ENCODE peak calls at places on chromosomes 2 and 18, in seven cellular contexts. Q is anterior cingulate cortex, N is brain microvascular endothelial cell, A is BJ, Y is T-helper 1 cell, R is ELF-1, L is pancreas. G is an unnamed sample.

GRCh38 chr18:7017013-7017412 is 100.6 kb downstream of the LAMA1 start:
- DNase-seq in Q (no peak), N (no peak), A (no peak), Y (no peak), R (no peak), L (no peak), G (no peak)

GRCh38 chr2:234257859-234258561 is 207.5 kb downstream of the SPP2 start:
- DNase-seq in Q (no peak), N (peak; percentile 99), A (peak; percentile 89), Y (no peak), R (peak; percentile 80), L (no peak), G (peak; percentile 37)

GRCh38 chr2:218260742-218261423 is at the start of gene GPBAR1:
- DNase-seq in Q (no peak), N (no peak), A (no peak), Y (no peak), R (peak; percentile 71), L (no peak), G (peak; percentile 68)

GRCh38 chr2:168961450-168962229 is 60.5 kb downstream of the G6PC2 start:
- DNase-seq in Q (no peak), N (peak; percentile 81), A (peak; percentile 23), Y (peak; percentile 14), R (peak; percentile 70), L (no peak), G (peak; percentile 14)

GRCh38 chr2:241553512-241553830 is 5.1 kb upstream of the BOK start:
- DNase-seq in Q (no peak), N (no peak), A (no peak), Y (no peak), R (no peak), L (no peak), G (no peak)

GRCh38 chr2:144571770-144572169 is 51.9 kb upstream of the ZEB2 start:
- DNase-seq in Q (no peak), N (no peak), A (no peak), Y (no peak), R (no peak), L (no peak), G (no peak)

GRCh38 chr18:2547477-2548087 is 23.7 kb downstream of the METTL4 start:
- DNase-seq in Q (no peak), N (peak; percentile 14), A (no peak), Y (no peak), R (no peak), L (no peak), G (no peak)

GRCh38 chr2:7900593-7900992 is 781.3 kb upstream of the ID2 start:
- DNase-seq in Q (no peak), N (no peak), A (no peak), Y (no peak), R (no peak), L (no peak), G (no peak)

GRCh38 chr18:63107931-63108330 is 211.6 kb downstream of the BCL2 start:
- DNase-seq in Q (no peak), N (no peak), A (no peak), Y (no peak), R (no peak), L (no peak), G (no peak)

GRCh38 chr2:10941383-10941782 is 29.6 kb downstream of the KCNF1 start:
- DNase-seq in Q (no peak), N (no peak), A (no peak), Y (no peak), R (no peak), L (no peak), G (no peak)

GRCh38 chr2:151333083-151333482 is 24.3 kb upstream of the TNFAIP6 start:
- DNase-seq in Q (no peak), N (no peak), A (no peak), Y (no peak), R (no peak), L (no peak), G (no peak)

GRCh38 chr2:216713691-216714411 is 18.5 kb upstream of the IGFBP5 start:
- DNase-seq in Q (no peak), N (peak; percentile 83), A (peak; percentile 56), Y (no peak), R (no peak), L (no peak), G (no peak)

GRCh38 chr2:205011031-205011430 is 465.8 kb downstream of the PARD3B start:
- DNase-seq in Q (no peak), N (no peak), A (no peak), Y (no peak), R (no peak), L (no peak), G (no peak)

GRCh38 chr18:56648307-56648706 is 2.9 kb upstream of the WDR7 start:
- DNase-seq in Q (no peak), N (no peak), A (no peak), Y (no peak), R (no peak), L (no peak), G (no peak)

GRCh38 chr2:100791294-100791935 is 28.5 kb upstream of the NPAS2 start:
- DNase-seq in Q (no peak), N (no peak), A (no peak), Y (no peak), R (no peak), L (no peak), G (no peak)

GRCh38 chr2:238970553-238971081 is 122.7 kb downstream of the TWIST2 start:
- DNase-seq in Q (peak; percentile 22), N (peak; percentile 27), A (no peak), Y (peak; percentile 20), R (peak; percentile 85), L (peak; percentile 81), G (peak; percentile 80)

GRCh38 chr2:216316743-216317142 is 55.5 kb downstream of the MARCHF4 start:
- DNase-seq in Q (no peak), N (peak; percentile 73), A (no peak), Y (no peak), R (no peak), L (no peak), G (no peak)

GRCh38 chr2:8544786-8545631 is 136.8 kb upstream of the ID2 start:
- DNase-seq in Q (no peak), N (peak; percentile 65), A (peak; percentile 73), Y (peak; percentile 51), R (peak; percentile 52), L (no peak), G (peak; percentile 48)

GRCh38 chr2:144154205-144154604 is 365.7 kb downstream of the ZEB2 start:
- DNase-seq in Q (no peak), N (no peak), A (no peak), Y (no peak), R (no peak), L (no peak), G (no peak)

GRCh38 chr2:22355816-22356433 is 1029.1 kb upstream of the KLHL29 start:
- DNase-seq in Q (peak; percentile 6), N (peak; percentile 19), A (no peak), Y (peak; percentile 8), R (peak; percentile 71), L (no peak), G (peak; percentile 86)

GRCh38 chr2:40658917-40659316 is 207.0 kb upstream of the SLC8A1 start:
- DNase-seq in Q (no peak), N (peak; percentile 35), A (no peak), Y (no peak), R (no peak), L (no peak), G (peak; percentile 31)

GRCh38 chr2:136135924-136136906 is 18.3 kb upstream of the CXCR4 start:
- DNase-seq in Q (no peak), N (no peak), A (no peak), Y (peak; percentile 76), R (no peak), L (no peak), G (no peak)

GRCh38 chr2:202822411-202822810 is 49.2 kb downstream of the ICA1L start:
- DNase-seq in Q (no peak), N (no peak), A (no peak), Y (no peak), R (no peak), L (no peak), G (no peak)

GRCh38 chr2:240811346-240812300 is 8.4 kb downstream of the KIF1A start:
- DNase-seq in Q (no peak), N (no peak), A (no peak), Y (no peak), R (no peak), L (no peak), G (no peak)

GRCh38 chr2:119859528-119859927 is 99.8 kb downstream of the PTPN4 start:
- DNase-seq in Q (no peak), N (no peak), A (no peak), Y (no peak), R (no peak), L (no peak), G (no peak)

GRCh38 chr2:851680-852079 is 99.0 kb upstream of the SNTG2 start:
- DNase-seq in Q (no peak), N (no peak), A (no peak), Y (no peak), R (no peak), L (no peak), G (no peak)

GRCh38 chr2:127080226-127080940 is 26.6 kb downstream of the BIN1 start:
- DNase-seq in Q (no peak), N (no peak), A (no peak), Y (peak; percentile 19), R (no peak), L (no peak), G (no peak)

GRCh38 chr2:56185582-56186046 is 1.8 kb downstream of the CCDC85A start:
- DNase-seq in Q (no peak), N (no peak), A (no peak), Y (no peak), R (peak; percentile 34), L (peak; percentile 47), G (peak; percentile 46)